ENCODE peak calls at places on chromosomes 2 and 18, in eight cellular contexts. U, G, F, H, Q, J, X and N are unnamed samples.

GRCh38 chr2:215059724-215060123 is 78.7 kb downstream of the ABCA12 start:
- DNase-seq in H (no peak), G (no peak), F (peak), Q (no peak), X (peak), J (no peak), U (no peak), N (peak)

GRCh38 chr2:148162860-148163259 is 142.0 kb downstream of the MBD5 start:
- DNase-seq in X (no peak), Q (no peak), J (no peak), F (no peak), U (no peak), G (no peak), H (no peak), N (no peak)

GRCh38 chr18:44778788-44779187 is 98.1 kb downstream of the SETBP1 start:
- DNase-seq in H (no peak), F (no peak), G (no peak), X (no peak), U (no peak), Q (no peak), J (no peak), N (no peak)

GRCh38 chr2:227154976-227155375 is 9.0 kb downstream of the COL4A4 start:
- DNase-seq in J (no peak), Q (no peak), G (peak), U (no peak), X (peak), H (no peak), F (peak), N (peak)

GRCh38 chr2:120520929-120521912 is 175.3 kb downstream of the INHBB start:
- DNase-seq in H (peak), J (peak), G (no peak), U (no peak), Q (peak), F (peak), X (peak), N (peak)

GRCh38 chr2:106960633-106961205 is 74.8 kb upstream of the ST6GAL2 start:
- DNase-seq in J (no peak), X (no peak), F (peak), Q (no peak), U (no peak), H (no peak), G (no peak), N (no peak)

GRCh38 chr18:62069556-62069955 is 117.3 kb downstream of the PIGN start:
- DNase-seq in X (peak), G (no peak), J (no peak), Q (no peak), H (no peak), F (peak), U (no peak), N (peak)

GRCh38 chr18:79395308-79395640 is 456 bp upstream of the NFATC1 start:
- DNase-seq in Q (peak), G (no peak), F (no peak), X (no peak), J (no peak), H (no peak), U (no peak), N (no peak)

GRCh38 chr2:233487748-233488345 is 78.7 kb downstream of the USP40 start:
- DNase-seq in F (peak), U (no peak), Q (no peak), G (no peak), J (no peak), H (no peak), X (no peak), N (peak)